ENCODE peak calls at places on chromosomes 5 and 9, in eight cellular contexts. B is heart left ventricle, M is mammary epithelial cell, V is K562, I is H1, P is body of pancreas, G is endothelial cell of umbilical vein, S is prostate gland. Q is an unnamed sample.
A peak's percentile ranks its signal among the peaks of the same experiment; 100 is the strongest.

GRCh38 chr5:2894347-2895135 is 143.1 kb upstream of the IRX2 start:
- DNase-seq in P (no peak), I (peak; percentile 39), B (no peak), V (no peak), M (no peak), S (no peak), G (no peak), Q (no peak)

GRCh38 chr5:39501403-39501802 is 76.6 kb upstream of the DAB2 start:
- DNase-seq in G (peak; percentile 83), P (no peak), S (no peak), I (no peak), M (no peak), B (peak; percentile 71), V (no peak), Q (no peak)

GRCh38 chr9:34628656-34629491 is at the start of gene ARID3C:
- DNase-seq in V (peak; percentile 70), I (peak; percentile 70), G (no peak), M (peak; percentile 43), S (no peak), B (no peak), P (peak; percentile 60), Q (peak; percentile 32)

GRCh38 chr9:23683021-23683431 is 143.0 kb downstream of the ELAVL2 start:
- DNase-seq in M (peak; percentile 49), I (no peak), B (no peak), V (no peak), P (no peak), G (peak; percentile 68), S (no peak), Q (no peak)

GRCh38 chr9:17800397-17800796 is 221.5 kb downstream of the SH3GL2 start:
- DNase-seq in P (no peak), I (no peak), V (no peak), G (no peak), S (no peak), M (no peak), B (no peak), Q (no peak)

GRCh38 chr9:75601280-75601679 is 289.2 kb upstream of the PCSK5 start:
- DNase-seq in M (peak; percentile 2), I (no peak), P (no peak), V (no peak), G (no peak), B (no peak), S (no peak), Q (no peak)

GRCh38 chr5:107594253-107595045 is 76.3 kb downstream of the EFNA5 start:
- DNase-seq in S (no peak), I (no peak), P (no peak), B (no peak), V (no peak), M (peak; percentile 31), G (no peak), Q (no peak)

GRCh38 chr5:157100140-157100679 is 8.6 kb downstream of the HAVCR2 start:
- DNase-seq in V (no peak), M (no peak), B (no peak), G (no peak), I (no peak), S (no peak), P (no peak), Q (no peak)

GRCh38 chr5:135831439-135832262 is 2.8 kb upstream of the SLC25A48 start:
- DNase-seq in I (no peak), P (no peak), G (no peak), V (no peak), S (no peak), M (no peak), B (no peak), Q (no peak)

GRCh38 chr5:80761966-80762365 is 107.2 kb upstream of the DHFR start:
- DNase-seq in S (no peak), B (no peak), I (no peak), G (peak; percentile 18), M (no peak), V (no peak), P (no peak), Q (no peak)

GRCh38 chr9:21747171-21747570 is 55.3 kb upstream of the MTAP start:
- DNase-seq in P (no peak), G (no peak), B (no peak), V (no peak), M (peak; percentile 88), I (no peak), S (no peak), Q (no peak)

GRCh38 chr5:88999853-89000252 is 116.9 kb upstream of the MEF2C start:
- DNase-seq in B (no peak), S (no peak), M (no peak), G (no peak), I (no peak), V (no peak), P (no peak), Q (no peak)

DNA sequence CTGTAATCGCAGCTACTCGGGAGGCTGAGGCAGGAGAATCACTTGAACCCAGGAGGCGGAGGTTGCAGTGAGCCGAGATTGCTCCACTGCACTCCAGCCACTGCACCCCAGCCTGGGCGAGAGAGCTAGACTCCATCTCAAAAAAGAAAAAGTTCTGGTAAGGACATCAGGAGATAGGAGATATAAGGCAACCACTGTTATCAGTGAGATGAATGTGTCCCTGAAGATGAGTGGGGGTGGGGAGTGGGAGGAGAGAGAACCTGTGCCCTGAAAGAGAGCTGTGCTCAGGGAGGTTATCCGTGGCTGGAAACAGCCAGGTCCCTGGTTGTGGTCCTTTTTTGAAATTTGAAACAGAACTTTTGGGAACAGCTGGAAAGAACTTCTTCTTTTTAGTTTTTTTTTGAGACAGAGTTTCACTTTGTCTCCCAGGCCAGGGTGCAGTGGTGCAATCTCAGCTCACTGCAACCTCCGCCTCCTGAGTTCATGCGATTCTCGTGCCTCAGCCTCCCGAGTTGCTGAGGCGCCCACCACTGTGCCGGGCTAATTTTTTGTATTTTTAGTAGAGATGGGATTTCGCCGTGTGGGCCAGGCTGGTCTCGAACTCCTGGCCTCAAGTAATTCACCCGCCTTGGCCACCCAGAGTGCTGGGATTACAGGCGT is 2.6 kb downstream of the PTPA start:
- DNase-seq in B (no peak), V (no peak), I (no peak), G (no peak), M (no peak), P (no peak), S (no peak), Q (no peak)
- H3K4me3 ChIP-seq in B (no peak overlapping the region), V (no peak overlapping the region), I (no peak overlapping the region), G (no peak overlapping the region), M (no peak overlapping the region), P (no peak overlapping the region), S (no peak overlapping the region), Q (no peak overlapping the region)

GRCh38 chr5:14443665-14444064 is 137.9 kb upstream of the OTULINL start:
- DNase-seq in S (peak; percentile 28), B (no peak), M (no peak), P (no peak), I (no peak), V (no peak), G (peak; percentile 67), Q (no peak)

GRCh38 chr5:14440223-14440597 is 141.4 kb upstream of the OTULINL start:
- DNase-seq in I (no peak), V (no peak), P (no peak), G (no peak), M (no peak), B (no peak), S (no peak), Q (no peak)

GRCh38 chr5:14439087-14439841 is 142.3 kb upstream of the OTULINL start:
- DNase-seq in I (no peak), S (no peak), B (no peak), G (peak; percentile 38), M (no peak), P (no peak), V (no peak), Q (no peak)

GRCh38 chr5:14438195-14438606 is 143.4 kb upstream of the OTULINL start:
- DNase-seq in G (no peak), P (no peak), B (no peak), M (no peak), S (no peak), V (no peak), I (no peak), Q (peak; percentile 14)

DNA sequence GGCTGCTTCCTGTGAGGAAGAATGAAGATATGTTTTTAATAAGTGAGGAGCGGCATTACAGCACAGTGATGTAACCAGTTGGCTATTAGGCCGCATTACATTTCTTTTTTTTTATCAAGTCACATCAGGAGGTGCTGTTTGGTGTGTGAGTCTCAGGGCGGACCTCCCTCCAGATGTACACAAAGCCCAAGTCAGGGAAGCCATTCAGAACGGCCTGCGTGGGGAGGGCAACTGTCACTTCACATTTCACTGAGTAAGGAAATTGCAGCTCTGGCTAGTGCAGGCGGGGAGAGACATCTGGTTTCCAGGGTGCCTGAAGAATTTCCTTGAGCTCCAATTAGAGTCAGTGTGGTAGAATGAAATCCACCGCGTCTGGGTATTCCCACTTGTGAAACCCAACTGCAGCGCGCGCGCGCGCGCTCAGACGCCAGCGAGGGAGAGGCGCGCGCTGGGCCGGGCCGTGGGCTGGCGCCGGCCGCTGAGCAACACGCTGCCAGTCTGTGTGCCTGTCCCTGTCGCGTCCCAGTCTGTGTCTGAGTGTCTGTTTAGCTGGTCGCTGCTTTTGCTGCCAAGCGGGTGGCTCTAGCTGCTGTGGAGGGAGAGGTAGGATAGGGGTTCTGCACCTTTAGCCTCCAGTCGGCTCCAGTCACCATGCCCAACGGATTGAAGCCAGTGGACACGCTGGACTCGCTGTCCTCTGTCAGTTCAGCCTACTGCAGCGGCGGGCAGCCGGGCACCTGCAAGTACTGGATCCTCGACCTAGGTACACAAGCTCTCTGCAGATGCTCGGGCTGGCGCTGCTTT is 140.8 kb upstream of the OTULINL start:
- DNase-seq in G (peak; percentile 84), V (no peak), P (peak; percentile 62), S (no peak), I (no peak), M (no peak), B (peak; percentile 77), Q (no peak)
- H3K27ac ChIP-seq in G (peak overlapping the region; percentile 73), V (no peak overlapping the region), P (peak overlapping the region; percentile 25), S (peak overlapping the region; percentile 54), I (no peak overlapping the region), M (no peak overlapping the region), B (peak overlapping the region; percentile 54), Q (no peak overlapping the region)

GRCh38 chr5:119370521-119370920 is 14.7 kb downstream of the TNFAIP8 start:
- DNase-seq in M (no peak), P (no peak), G (no peak), V (no peak), I (no peak), B (no peak), S (no peak), Q (no peak)

GRCh38 chr5:119366537-119366874 is 10.7 kb downstream of the TNFAIP8 start:
- DNase-seq in V (no peak), S (no peak), P (no peak), M (no peak), B (no peak), G (no peak), I (no peak), Q (no peak)

GRCh38 chr5:119368238-119368630 is 12.4 kb downstream of the TNFAIP8 start:
- DNase-seq in B (no peak), P (no peak), M (no peak), S (no peak), I (no peak), V (no peak), G (peak; percentile 7), Q (peak; percentile 86)

GRCh38 chr5:119365847-119366536 is 10.2 kb downstream of the TNFAIP8 start:
- DNase-seq in M (no peak), B (no peak), V (no peak), P (no peak), S (no peak), G (no peak), I (no peak), Q (no peak)

GRCh38 chr5:119367502-119368237 is 11.9 kb downstream of the TNFAIP8 start:
- DNase-seq in I (no peak), S (no peak), P (no peak), V (no peak), M (peak; percentile 85), B (no peak), G (peak; percentile 75), Q (peak; percentile 16)
- H3K4me1 ChIP-seq in I (peaks cover 5% of the 10 kb centered on the region), S (no peaks in the 10 kb centered on the region), P (no peaks in the 10 kb centered on the region), V (peaks cover 22% of the 10 kb centered on the region), M (peaks cover 46% of the 10 kb centered on the region), B (peaks cover 34% of the 10 kb centered on the region), G (peaks cover 7% of the 10 kb centered on the region), Q (peaks cover 80% of the 10 kb centered on the region)

GRCh38 chr9:108786322-108786721 is 69.5 kb downstream of the ACTL7B start:
- DNase-seq in S (no peak), I (no peak), V (no peak), G (no peak), P (no peak), B (no peak), M (no peak), Q (no peak)
- H3K4me3 ChIP-seq in S (no peak overlapping the region), I (no peak overlapping the region), V (no peak overlapping the region), G (no peak overlapping the region), P (no peak overlapping the region), B (no peak overlapping the region), M (no peak overlapping the region), Q (no peak overlapping the region)

Q was measured in CD4-positive, CD25-positive, alpha-beta regulatory T cell.